ENCODE peak calls at places on chromosomes 3 and 15, in eight cellular contexts. One of them, this sample, is unnamed.
A peak's percentile ranks its signal among the peaks of the same experiment; 100 is the strongest.

GRCh38 chr3:4899654-4900236 is 79.5 kb upstream of the BHLHE40 start:
- DNase-seq in adrenal gland: peak; percentile 86
- DNase-seq in brain microvascular endothelial cell: no peak
- DNase-seq in RWPE1: no peak
- DNase-seq in chondrocyte: no peak
- DNase-seq in IMR-90: no peak
- DNase-seq in choroid plexus epithelial cell: peak; percentile 29
- DNase-seq in mucosa of descending colon: no peak
- DNase-seq in this sample: no peak

GRCh38 chr3:127183931-127184869 is 8.7 kb upstream of the PRR23E start:
- DNase-seq in adrenal gland: no peak
- DNase-seq in brain microvascular endothelial cell: no peak
- DNase-seq in RWPE1: no peak
- DNase-seq in chondrocyte: no peak
- DNase-seq in IMR-90: no peak
- DNase-seq in choroid plexus epithelial cell: no peak
- DNase-seq in mucosa of descending colon: no peak
- DNase-seq in this sample: no peak

GRCh38 chr3:122496529-122496928 is 18.2 kb downstream of the KPNA1 start:
- DNase-seq in adrenal gland: no peak
- DNase-seq in brain microvascular endothelial cell: no peak
- DNase-seq in RWPE1: no peak
- DNase-seq in chondrocyte: no peak
- DNase-seq in IMR-90: no peak
- DNase-seq in choroid plexus epithelial cell: no peak
- DNase-seq in mucosa of descending colon: no peak
- DNase-seq in this sample: no peak

GRCh38 chr3:54358969-54359648 is 236.8 kb downstream of the CACNA2D3 start:
- DNase-seq in adrenal gland: no peak
- DNase-seq in brain microvascular endothelial cell: no peak
- DNase-seq in RWPE1: no peak
- DNase-seq in chondrocyte: no peak
- DNase-seq in IMR-90: no peak
- DNase-seq in choroid plexus epithelial cell: no peak
- DNase-seq in mucosa of descending colon: no peak
- DNase-seq in this sample: peak; percentile 92

GRCh38 chr15:85485956-85486567 is 105.7 kb downstream of the AKAP13 start:
- DNase-seq in adrenal gland: peak; percentile 55
- DNase-seq in brain microvascular endothelial cell: peak; percentile 77
- DNase-seq in RWPE1: peak; percentile 73
- DNase-seq in chondrocyte: no peak
- DNase-seq in IMR-90: peak; percentile 81
- DNase-seq in choroid plexus epithelial cell: peak; percentile 90
- DNase-seq in mucosa of descending colon: peak; percentile 89
- DNase-seq in this sample: peak; percentile 41

GRCh38 chr3:119243712-119244111 is 3.0 kb upstream of the B4GALT4 start:
- DNase-seq in adrenal gland: no peak
- DNase-seq in brain microvascular endothelial cell: no peak
- DNase-seq in RWPE1: no peak
- DNase-seq in chondrocyte: no peak
- DNase-seq in IMR-90: no peak
- DNase-seq in choroid plexus epithelial cell: no peak
- DNase-seq in mucosa of descending colon: no peak
- DNase-seq in this sample: no peak

GRCh38 chr3:88988906-88989305 is 118.5 kb upstream of the EPHA3 start:
- DNase-seq in adrenal gland: no peak
- DNase-seq in brain microvascular endothelial cell: peak; percentile 42
- DNase-seq in RWPE1: peak; percentile 2
- DNase-seq in chondrocyte: no peak
- DNase-seq in IMR-90: no peak
- DNase-seq in choroid plexus epithelial cell: peak; percentile 10
- DNase-seq in mucosa of descending colon: no peak
- DNase-seq in this sample: no peak

GRCh38 chr3:25818335-25818734 is 28.4 kb downstream of the OXSM start:
- DNase-seq in adrenal gland: no peak
- DNase-seq in brain microvascular endothelial cell: no peak
- DNase-seq in RWPE1: no peak
- DNase-seq in chondrocyte: no peak
- DNase-seq in IMR-90: no peak
- DNase-seq in choroid plexus epithelial cell: no peak
- DNase-seq in mucosa of descending colon: no peak
- DNase-seq in this sample: no peak

DNA sequence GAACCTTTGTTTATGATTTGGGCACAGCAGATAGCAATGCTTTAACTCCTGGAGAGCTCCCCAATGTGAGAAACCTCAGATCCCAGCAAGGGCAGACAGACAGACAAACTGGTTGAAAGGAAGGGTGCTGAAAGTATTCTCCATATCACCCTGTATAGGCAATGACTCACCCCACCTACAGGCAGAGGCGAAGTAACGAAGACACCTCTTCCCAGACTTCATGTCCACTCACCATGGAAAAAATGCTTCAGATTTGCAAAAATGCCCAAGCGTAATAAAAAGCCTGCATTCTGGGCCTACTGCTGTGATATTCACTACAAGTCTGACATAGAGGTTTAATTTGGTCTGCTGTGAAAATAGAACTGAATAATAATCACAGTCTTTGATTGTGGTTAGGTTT is 50.5 kb downstream of the THBS1 start:
- DNase-seq in adrenal gland: no peak
- DNase-seq in brain microvascular endothelial cell: peak; percentile 50
- DNase-seq in RWPE1: peak; percentile 79
- DNase-seq in chondrocyte: no peak
- DNase-seq in IMR-90: peak; percentile 45
- DNase-seq in choroid plexus epithelial cell: peak; percentile 83
- DNase-seq in mucosa of descending colon: no peak
- DNase-seq in this sample: no peak
- TF ChIP-seq CTCF in adrenal gland: no peak
- TF ChIP-seq CTCF in brain microvascular endothelial cell: no peak
- TF ChIP-seq CTCF in RWPE1: no peak
- TF ChIP-seq CTCF in chondrocyte: no peak
- TF ChIP-seq CTCF in IMR-90: no peak
- TF ChIP-seq CTCF in choroid plexus epithelial cell: peak; percentile 35
- TF ChIP-seq CTCF in mucosa of descending colon: no peak
- TF ChIP-seq CTCF in this sample: no peak

GRCh38 chr3:162777118-162777517 is 1280.5 kb downstream of the OTOL1 start:
- DNase-seq in adrenal gland: no peak
- DNase-seq in brain microvascular endothelial cell: no peak
- DNase-seq in RWPE1: no peak
- DNase-seq in chondrocyte: no peak
- DNase-seq in IMR-90: no peak
- DNase-seq in choroid plexus epithelial cell: no peak
- DNase-seq in mucosa of descending colon: peak; percentile 51
- DNase-seq in this sample: no peak
- TF ChIP-seq CTCF in adrenal gland: no peak
- TF ChIP-seq CTCF in brain microvascular endothelial cell: no peak
- TF ChIP-seq CTCF in RWPE1: no peak
- TF ChIP-seq CTCF in chondrocyte: no peak
- TF ChIP-seq CTCF in IMR-90: no peak
- TF ChIP-seq CTCF in choroid plexus epithelial cell: no peak
- TF ChIP-seq CTCF in mucosa of descending colon: no peak
- TF ChIP-seq CTCF in this sample: no peak

GRCh38 chr15:83066761-83067637 is at the start of gene BTBD1:
- DNase-seq in adrenal gland: peak; percentile 96
- DNase-seq in brain microvascular endothelial cell: peak; percentile 90
- DNase-seq in RWPE1: peak; percentile 97
- DNase-seq in chondrocyte: peak; percentile 98
- DNase-seq in IMR-90: peak; percentile 96
- DNase-seq in choroid plexus epithelial cell: peak; percentile 96
- DNase-seq in mucosa of descending colon: peak; percentile 91
- DNase-seq in this sample: peak; percentile 98
- TF ChIP-seq CTCF in adrenal gland: no peak
- TF ChIP-seq CTCF in brain microvascular endothelial cell: peak; percentile 33
- TF ChIP-seq CTCF in RWPE1: no peak
- TF ChIP-seq CTCF in chondrocyte: peak; percentile 46
- TF ChIP-seq CTCF in IMR-90: peak; percentile 1
- TF ChIP-seq CTCF in choroid plexus epithelial cell: peak; percentile 20
- TF ChIP-seq CTCF in mucosa of descending colon: peak; percentile 29
- TF ChIP-seq CTCF in this sample: no peak

DNA sequence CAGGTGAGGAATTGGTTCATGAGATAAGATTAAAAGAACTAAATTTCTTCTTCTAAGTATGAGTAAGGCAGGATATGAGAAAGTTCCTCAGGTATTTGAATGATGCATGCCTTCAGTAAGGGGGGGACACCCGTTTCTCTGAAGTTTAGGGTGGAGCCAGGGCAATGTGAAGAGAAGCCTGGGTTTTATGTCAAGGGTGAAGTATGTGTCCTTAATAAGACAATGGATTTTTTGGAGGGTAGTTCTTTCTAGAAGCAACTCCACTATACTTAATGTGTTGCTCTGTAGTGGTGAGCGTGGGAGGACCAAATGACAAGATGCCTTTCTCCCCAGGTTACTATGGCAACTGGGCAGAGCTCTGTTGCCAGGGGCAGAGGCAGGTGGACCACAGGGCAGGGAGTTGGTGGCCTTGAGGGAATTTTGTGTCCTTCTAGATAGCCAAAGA is 44.0 kb downstream of the PHLDB2 start:
- DNase-seq in adrenal gland: no peak
- DNase-seq in brain microvascular endothelial cell: peak; percentile 82
- DNase-seq in RWPE1: peak; percentile 92
- DNase-seq in chondrocyte: no peak
- DNase-seq in IMR-90: peak; percentile 84
- DNase-seq in choroid plexus epithelial cell: peak; percentile 88
- DNase-seq in mucosa of descending colon: no peak
- DNase-seq in this sample: no peak
- TF ChIP-seq CTCF in adrenal gland: no peak
- TF ChIP-seq CTCF in brain microvascular endothelial cell: no peak
- TF ChIP-seq CTCF in RWPE1: no peak
- TF ChIP-seq CTCF in chondrocyte: no peak
- TF ChIP-seq CTCF in IMR-90: no peak
- TF ChIP-seq CTCF in choroid plexus epithelial cell: no peak
- TF ChIP-seq CTCF in mucosa of descending colon: no peak
- TF ChIP-seq CTCF in this sample: no peak

DNA sequence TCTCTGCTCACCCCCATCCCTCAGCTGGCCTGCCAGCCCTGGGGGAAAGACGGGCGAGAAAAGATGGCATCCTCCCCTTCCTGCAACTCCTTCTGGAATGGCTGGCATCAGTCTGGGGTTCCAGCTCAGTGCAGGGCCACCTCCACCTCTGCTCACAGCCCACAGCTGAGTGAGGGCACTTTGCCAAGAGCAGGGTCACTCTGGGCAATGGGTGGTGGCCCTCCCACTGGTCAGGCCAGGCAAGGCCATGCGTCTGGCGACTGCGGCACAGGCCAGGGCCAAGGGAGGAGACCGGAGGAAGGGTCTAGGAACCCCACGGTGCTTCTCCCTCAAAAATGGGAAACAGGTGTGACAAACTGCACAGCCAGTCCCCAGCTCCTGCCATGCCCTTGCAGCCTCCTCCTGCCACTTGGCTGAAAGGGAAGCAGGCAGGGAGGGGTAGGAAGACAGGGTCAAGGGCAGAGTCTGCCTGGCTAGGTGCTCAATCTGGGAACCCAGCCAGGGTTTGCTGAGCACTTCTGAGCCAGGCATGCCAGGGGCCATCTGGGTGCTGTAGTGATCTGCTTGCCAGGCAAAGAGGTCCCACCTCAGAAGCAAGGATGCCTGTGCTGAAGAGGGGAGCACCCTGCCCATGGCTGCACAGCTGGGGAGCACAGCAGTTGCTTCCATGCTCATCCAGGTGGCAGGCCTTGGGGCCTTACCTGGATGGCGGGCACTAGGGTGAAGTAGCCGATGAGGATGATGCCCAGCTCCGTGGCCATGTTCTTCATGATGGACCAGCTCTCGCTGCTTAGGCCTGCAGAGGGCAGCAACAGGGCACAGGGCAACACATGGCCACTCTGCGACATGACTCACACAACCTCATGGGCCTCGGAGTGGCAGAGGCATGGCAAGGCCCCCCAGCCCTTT is 41.2 kb downstream of the PTPN23 start:
- DNase-seq in adrenal gland: peak; percentile 85
- DNase-seq in brain microvascular endothelial cell: no peak
- DNase-seq in RWPE1: no peak
- DNase-seq in chondrocyte: peak; percentile 88
- DNase-seq in IMR-90: no peak
- DNase-seq in choroid plexus epithelial cell: peak; percentile 31
- DNase-seq in mucosa of descending colon: peak; percentile 65
- DNase-seq in this sample: peak; percentile 57
- TF ChIP-seq CTCF in adrenal gland: peak; percentile 29
- TF ChIP-seq CTCF in brain microvascular endothelial cell: peak; percentile 50
- TF ChIP-seq CTCF in RWPE1: no peak
- TF ChIP-seq CTCF in chondrocyte: peak; percentile 40
- TF ChIP-seq CTCF in IMR-90: peak; percentile 36
- TF ChIP-seq CTCF in choroid plexus epithelial cell: peak; percentile 32
- TF ChIP-seq CTCF in mucosa of descending colon: peak; percentile 23
- TF ChIP-seq CTCF in this sample: peak; percentile 14

GRCh38 chr15:63157891-63158431 is 684 bp upstream of the RPS27L start:
- DNase-seq in adrenal gland: peak; percentile 79
- DNase-seq in brain microvascular endothelial cell: peak; percentile 82
- DNase-seq in RWPE1: peak; percentile 42
- DNase-seq in chondrocyte: no peak
- DNase-seq in IMR-90: peak; percentile 85
- DNase-seq in choroid plexus epithelial cell: peak; percentile 89
- DNase-seq in mucosa of descending colon: peak; percentile 73
- DNase-seq in this sample: peak; percentile 65

GRCh38 chr15:63155486-63155885 is 1.8 kb downstream of the RPS27L start:
- DNase-seq in adrenal gland: no peak
- DNase-seq in brain microvascular endothelial cell: no peak
- DNase-seq in RWPE1: no peak
- DNase-seq in chondrocyte: no peak
- DNase-seq in IMR-90: no peak
- DNase-seq in choroid plexus epithelial cell: no peak
- DNase-seq in mucosa of descending colon: no peak
- DNase-seq in this sample: no peak

GRCh38 chr15:63156708-63157065 is 590 bp downstream of the RPS27L start:
- DNase-seq in adrenal gland: peak; percentile 72
- DNase-seq in brain microvascular endothelial cell: peak; percentile 42
- DNase-seq in RWPE1: peak; percentile 30
- DNase-seq in chondrocyte: no peak
- DNase-seq in IMR-90: peak; percentile 47
- DNase-seq in choroid plexus epithelial cell: peak; percentile 76
- DNase-seq in mucosa of descending colon: peak; percentile 59
- DNase-seq in this sample: peak; percentile 62

GRCh38 chr15:63157066-63157890 is at the start of gene RPS27L:
- DNase-seq in adrenal gland: peak; percentile 95
- DNase-seq in brain microvascular endothelial cell: peak; percentile 90
- DNase-seq in RWPE1: peak; percentile 90
- DNase-seq in chondrocyte: peak; percentile 98
- DNase-seq in IMR-90: peak; percentile 95
- DNase-seq in choroid plexus epithelial cell: peak; percentile 98
- DNase-seq in mucosa of descending colon: peak; percentile 95
- DNase-seq in this sample: peak; percentile 94

GRCh38 chr15:63156086-63156707 is 1.1 kb downstream of the RPS27L start:
- DNase-seq in adrenal gland: no peak
- DNase-seq in brain microvascular endothelial cell: no peak
- DNase-seq in RWPE1: no peak
- DNase-seq in chondrocyte: no peak
- DNase-seq in IMR-90: no peak
- DNase-seq in choroid plexus epithelial cell: no peak
- DNase-seq in mucosa of descending colon: no peak
- DNase-seq in this sample: no peak
- TF ChIP-seq CTCF in adrenal gland: no peak
- TF ChIP-seq CTCF in brain microvascular endothelial cell: no peak
- TF ChIP-seq CTCF in RWPE1: no peak
- TF ChIP-seq CTCF in chondrocyte: peak; percentile 72
- TF ChIP-seq CTCF in IMR-90: no peak
- TF ChIP-seq CTCF in choroid plexus epithelial cell: no peak
- TF ChIP-seq CTCF in mucosa of descending colon: no peak
- TF ChIP-seq CTCF in this sample: no peak

GRCh38 chr3:129026728-129027543 is 25.8 kb downstream of the EFCC1 start:
- DNase-seq in adrenal gland: peak; percentile 93
- DNase-seq in brain microvascular endothelial cell: peak; percentile 77
- DNase-seq in RWPE1: peak; percentile 94
- DNase-seq in chondrocyte: peak; percentile 42
- DNase-seq in IMR-90: peak; percentile 48
- DNase-seq in choroid plexus epithelial cell: peak; percentile 86
- DNase-seq in mucosa of descending colon: peak; percentile 92
- DNase-seq in this sample: peak; percentile 94
- TF ChIP-seq CTCF in adrenal gland: no peak
- TF ChIP-seq CTCF in brain microvascular endothelial cell: peak; percentile 33
- TF ChIP-seq CTCF in RWPE1: peak; percentile 83
- TF ChIP-seq CTCF in chondrocyte: peak; percentile 79
- TF ChIP-seq CTCF in IMR-90: peak; percentile 14
- TF ChIP-seq CTCF in choroid plexus epithelial cell: peak; percentile 9
- TF ChIP-seq CTCF in mucosa of descending colon: peak; percentile 79
- TF ChIP-seq CTCF in this sample: no peak